ENCODE peak calls at places on chromosome 1, in four cellular contexts. One of them, this sample, is unnamed.

GRCh38 chr1:20069932-20070331 is at the start of gene PLA2G5:
- DNase-seq in stimulated activated CD4-positive, alpha-beta T cell treated with anti-CD3 and anti-CD28 coated beads, Interleukin-2, amount 100 ng/mL, for 24 hours: no peak
- DNase-seq in neural crest cell: no peak
- DNase-seq in NCI-H1092 treated with DMSO at 0.1 percent for 48 hours: no peak
- DNase-seq in this sample: no peak

GRCh38 chr1:117257291-117257690 is 46.6 kb upstream of the VTCN1 start:
- DNase-seq in NCI-H1092 treated with DMSO at 0.1 percent for 48 hours: no peak
- DNase-seq in neural crest cell: no peak
- DNase-seq in stimulated activated CD4-positive, alpha-beta T cell treated with anti-CD3 and anti-CD28 coated beads, Interleukin-2, amount 100 ng/mL, for 24 hours: no peak
- DNase-seq in this sample: no peak

GRCh38 chr1:159957824-159958268 is 3.8 kb upstream of the SLAMF9 start:
- DNase-seq in stimulated activated CD4-positive, alpha-beta T cell treated with anti-CD3 and anti-CD28 coated beads, Interleukin-2, amount 100 ng/mL, for 24 hours: no peak
- DNase-seq in neural crest cell: no peak
- DNase-seq in NCI-H1092 treated with DMSO at 0.1 percent for 48 hours: peak; percentile 23
- DNase-seq in this sample: no peak

GRCh38 chr1:90720137-90720636 is 3.1 kb upstream of the BARHL2 start:
- DNase-seq in neural crest cell: no peak
- DNase-seq in NCI-H1092 treated with DMSO at 0.1 percent for 48 hours: no peak
- DNase-seq in stimulated activated CD4-positive, alpha-beta T cell treated with anti-CD3 and anti-CD28 coated beads, Interleukin-2, amount 100 ng/mL, for 24 hours: no peak
- DNase-seq in this sample: no peak

GRCh38 chr1:108560143-108560429 is 186 bp downstream of the EEIG2 start:
- DNase-seq in neural crest cell: no peak
- DNase-seq in NCI-H1092 treated with DMSO at 0.1 percent for 48 hours: no peak
- DNase-seq in stimulated activated CD4-positive, alpha-beta T cell treated with anti-CD3 and anti-CD28 coated beads, Interleukin-2, amount 100 ng/mL, for 24 hours: no peak
- DNase-seq in this sample: no peak

GRCh38 chr1:230090194-230090711 is 23.2 kb downstream of the GALNT2 start:
- DNase-seq in NCI-H1092 treated with DMSO at 0.1 percent for 48 hours: no peak
- DNase-seq in stimulated activated CD4-positive, alpha-beta T cell treated with anti-CD3 and anti-CD28 coated beads, Interleukin-2, amount 100 ng/mL, for 24 hours: no peak
- DNase-seq in neural crest cell: no peak
- DNase-seq in this sample: no peak

GRCh38 chr1:205042911-205043806 is at the start of gene CNTN2:
- DNase-seq in neural crest cell: no peak
- DNase-seq in NCI-H1092 treated with DMSO at 0.1 percent for 48 hours: no peak
- DNase-seq in stimulated activated CD4-positive, alpha-beta T cell treated with anti-CD3 and anti-CD28 coated beads, Interleukin-2, amount 100 ng/mL, for 24 hours: no peak
- DNase-seq in this sample: peak; percentile 68

GRCh38 chr1:180230416-180230790 is 339 bp downstream of the LHX4 start:
- DNase-seq in neural crest cell: no peak
- DNase-seq in NCI-H1092 treated with DMSO at 0.1 percent for 48 hours: no peak
- DNase-seq in stimulated activated CD4-positive, alpha-beta T cell treated with anti-CD3 and anti-CD28 coated beads, Interleukin-2, amount 100 ng/mL, for 24 hours: no peak
- DNase-seq in this sample: no peak